ENCODE peak calls at places on chromosomes 12 and 14, in four cellular contexts. T, Z, W and J are unnamed samples.

GRCh38 chr12:72017054-72017651 is 78.5 kb downstream of the TPH2 start:
- DNase-seq in Z (no peak), T (peak; percentile 26), W (peak; percentile 77), J (peak; percentile 75)

GRCh38 chr12:109881752-109882151 is 1.4 kb upstream of the GLTP start:
- DNase-seq in Z (no peak), T (no peak), W (no peak), J (no peak)

GRCh38 chr12:132500137-132500855 is 10.3 kb downstream of the FBRSL1 start:
- DNase-seq in Z (no peak), T (no peak), W (no peak), J (no peak)

GRCh38 chr14:64761441-64762043 is 57.3 kb downstream of the PLEKHG3 start:
- DNase-seq in T (no peak), Z (no peak), W (no peak), J (no peak)

GRCh38 chr14:59297070-59297766 is 108.8 kb downstream of the DAAM1 start:
- DNase-seq in W (no peak), Z (no peak), T (no peak), J (no peak)

GRCh38 chr12:114425031-114425626 is 19.2 kb upstream of the TBX5 start:
- DNase-seq in Z (no peak), W (no peak), T (peak; percentile 69), J (no peak)

GRCh38 chr12:29889737-29890136 is 106.0 kb upstream of the TMTC1 start:
- DNase-seq in Z (no peak), W (no peak), T (no peak), J (no peak)

GRCh38 chr12:96195845-96196451 is 1.8 kb downstream of the ELK3 start:
- DNase-seq in Z (no peak), T (no peak), W (peak; percentile 45), J (no peak)

GRCh38 chr12:25020621-25021243 is 71.8 kb upstream of the BCAT1 start:
- DNase-seq in W (no peak), Z (no peak), T (no peak), J (no peak)

GRCh38 chr12:59283012-59283411 is 312.8 kb upstream of the SLC16A7 start:
- DNase-seq in W (no peak), Z (no peak), T (no peak), J (no peak)

GRCh38 chr12:65333649-65334048 is 55.2 kb downstream of the MSRB3 start:
- DNase-seq in T (no peak), Z (no peak), W (no peak), J (no peak)

GRCh38 chr14:36524874-36525745 is 5.1 kb upstream of the NKX2-1 start:
- DNase-seq in W (peak; percentile 65), Z (no peak), T (no peak), J (no peak)

GRCh38 chr14:23704890-23705289 is 68.7 kb downstream of the DHRS2 start:
- DNase-seq in T (no peak), Z (no peak), W (no peak), J (no peak)

GRCh38 chr14:103008768-103009342 is 48.5 kb downstream of the CDC42BPB start:
- DNase-seq in W (no peak), T (no peak), Z (no peak), J (no peak)

GRCh38 chr14:20494935-20495766 is 10.2 kb upstream of the RNASE10 start:
- DNase-seq in W (no peak), T (no peak), Z (no peak), J (no peak)

GRCh38 chr14:82725188-82725587 is 1191.5 kb upstream of the SEL1L start:
- DNase-seq in Z (no peak), T (no peak), W (no peak), J (no peak)

GRCh38 chr12:122949405-122949804 is 16.9 kb downstream of the ABCB9 start:
- DNase-seq in Z (no peak), T (no peak), W (no peak), J (no peak)

GRCh38 chr14:31950760-31951637 is 126.1 kb upstream of the ARHGAP5 start:
- DNase-seq in T (no peak), W (peak; percentile 74), Z (no peak), J (no peak)

GRCh38 chr12:553216-554000 is 93.7 kb downstream of the B4GALNT3 start:
- DNase-seq in T (no peak), W (no peak), Z (no peak), J (no peak)

GRCh38 chr14:94116701-94117100 is 6.2 kb downstream of the IFI27 start:
- DNase-seq in W (no peak), Z (no peak), T (no peak), J (no peak)
- TF ChIP-seq CTCF in W (no peak), Z (no peak), T (no peak), J (no peak)

DNA sequence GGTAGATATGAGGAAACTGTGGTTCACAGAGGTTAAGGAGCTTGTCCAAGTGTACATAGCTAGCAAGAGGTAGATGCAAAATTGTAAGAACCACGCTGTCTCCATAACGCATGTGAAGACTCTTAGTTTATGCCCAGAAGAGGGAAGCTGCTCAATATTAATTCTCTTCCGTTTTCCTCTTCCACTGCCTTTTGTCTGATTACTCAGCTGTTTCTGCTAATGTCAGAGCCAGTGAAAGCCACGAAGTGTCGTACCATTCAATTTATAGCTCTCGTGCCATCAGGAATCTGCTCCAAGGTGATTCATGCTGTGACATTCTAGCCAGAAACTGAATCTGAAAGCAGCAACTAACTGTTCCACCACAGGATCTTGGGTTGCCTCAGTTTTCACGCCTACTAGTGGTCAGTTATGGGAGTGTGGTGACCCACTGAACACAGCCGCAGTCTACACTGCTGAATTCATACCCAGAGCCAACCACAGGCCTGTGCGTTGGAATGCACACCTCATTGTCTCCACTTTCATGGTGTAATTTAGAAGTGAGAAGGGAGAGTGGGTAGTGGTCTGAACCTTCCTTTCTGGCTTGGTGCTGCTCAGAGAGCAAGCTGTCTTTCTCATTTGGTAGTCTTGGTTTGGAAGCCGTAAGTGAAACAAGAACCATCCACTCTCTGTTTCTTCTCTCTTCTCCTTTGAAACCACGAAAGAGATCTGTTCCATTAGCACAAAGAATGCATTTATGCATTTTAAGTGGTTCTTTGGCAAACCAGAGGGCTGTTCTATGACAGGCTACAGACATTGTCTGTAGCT is 74.2 kb upstream of the NAP1L1 start:
- DNase-seq in T (peak; percentile 56), W (no peak), Z (no peak), J (no peak)
- TF ChIP-seq CTCF in T (peak; percentile 78), W (peak; percentile 55), Z (peak; percentile 52), J (peak; percentile 80)

GRCh38 chr12:124324803-124325705 is 30.2 kb downstream of the RFLNA start:
- DNase-seq in T (no peak), W (no peak), Z (no peak), J (no peak)
- TF ChIP-seq CTCF in T (no peak), W (no peak), Z (no peak), J (no peak)

GRCh38 chr12:47318963-47319362 is 239.2 kb upstream of the AMIGO2 start:
- DNase-seq in Z (no peak), W (no peak), T (no peak), J (no peak)
- TF ChIP-seq CTCF in Z (no peak), W (no peak), T (no peak), J (no peak)

GRCh38 chr14:28375295-28375694 is 391.3 kb upstream of the FOXG1 start:
- DNase-seq in W (no peak), T (no peak), Z (no peak), J (no peak)
- TF ChIP-seq CTCF in W (peak; percentile 29), T (no peak), Z (no peak), J (peak; percentile 60)

DNA sequence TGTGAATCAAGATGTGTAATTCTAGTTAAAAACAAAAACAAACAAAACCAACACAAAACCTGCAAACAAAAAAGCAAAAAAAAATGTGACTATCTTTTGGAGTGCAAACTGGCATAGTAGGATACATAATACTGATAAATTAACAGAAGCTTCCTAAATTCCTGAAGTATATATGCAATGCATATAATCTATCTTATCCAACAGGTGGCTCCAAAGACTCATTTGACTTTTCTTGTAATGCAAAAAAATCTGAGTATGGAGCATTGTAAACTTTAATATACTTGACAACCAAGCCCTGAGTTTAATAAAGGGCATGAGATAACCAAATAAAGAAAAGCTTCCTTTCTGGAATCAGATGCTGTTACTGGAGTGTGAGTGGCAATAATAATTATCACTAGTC is 1003.6 kb downstream of the FSCB start:
- DNase-seq in W (no peak), T (no peak), Z (no peak), J (no peak)
- TF ChIP-seq CTCF in W (no peak), T (no peak), Z (no peak), J (peak; percentile 49)

DNA sequence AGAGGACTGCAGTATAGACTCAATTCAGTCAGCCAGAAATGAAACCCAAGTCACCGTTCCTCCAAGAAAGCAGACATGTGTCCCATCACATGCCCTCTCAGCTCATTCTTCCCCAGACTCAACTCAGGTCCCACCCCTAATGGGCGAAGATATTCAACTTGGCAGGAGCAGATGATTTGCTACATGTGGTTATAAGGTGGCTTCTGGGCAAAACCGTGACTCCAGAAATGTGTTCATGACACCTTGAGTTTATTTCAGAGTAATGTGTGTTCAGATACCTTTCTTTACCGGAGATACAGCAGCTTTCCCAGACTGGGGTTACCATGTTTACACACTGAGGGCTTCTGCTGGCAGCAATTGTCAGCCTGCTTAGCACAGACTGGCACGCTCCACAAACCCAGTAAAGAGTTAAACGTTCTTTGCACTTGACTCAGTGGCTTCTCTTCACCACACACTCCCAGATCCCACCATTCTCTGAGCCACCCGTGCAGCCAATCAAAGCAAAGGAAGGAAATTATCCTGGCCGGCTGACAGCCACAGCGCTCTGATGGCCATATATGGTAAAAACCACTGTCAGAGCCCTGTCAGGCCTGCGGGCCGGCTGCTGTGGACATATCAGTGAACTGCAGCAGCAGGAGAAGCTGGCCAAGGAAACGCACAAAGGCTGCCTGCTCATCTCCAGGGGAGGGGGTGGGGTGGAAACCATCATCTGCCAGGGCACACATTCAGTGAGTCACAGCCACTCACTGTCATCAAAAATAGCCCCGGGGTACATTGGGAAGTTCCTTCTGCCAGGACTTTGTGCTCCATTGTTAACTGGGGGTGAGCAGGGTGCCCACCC is 39.9 kb downstream of the CORO1C start:
- DNase-seq in Z (peak; percentile 90), W (peak; percentile 82), T (peak; percentile 97), J (peak; percentile 88)
- TF ChIP-seq CTCF in Z (peak; percentile 64), W (no peak), T (peak; percentile 41), J (peak; percentile 67)

GRCh38 chr12:104215638-104216297 is at the start of gene TXNRD1:
- DNase-seq in Z (peak; percentile 44), T (no peak), W (peak; percentile 85), J (peak; percentile 86)
- TF ChIP-seq CTCF in Z (peak; percentile 85), T (peak; percentile 74), W (peak; percentile 79), J (peak; percentile 87)

DNA sequence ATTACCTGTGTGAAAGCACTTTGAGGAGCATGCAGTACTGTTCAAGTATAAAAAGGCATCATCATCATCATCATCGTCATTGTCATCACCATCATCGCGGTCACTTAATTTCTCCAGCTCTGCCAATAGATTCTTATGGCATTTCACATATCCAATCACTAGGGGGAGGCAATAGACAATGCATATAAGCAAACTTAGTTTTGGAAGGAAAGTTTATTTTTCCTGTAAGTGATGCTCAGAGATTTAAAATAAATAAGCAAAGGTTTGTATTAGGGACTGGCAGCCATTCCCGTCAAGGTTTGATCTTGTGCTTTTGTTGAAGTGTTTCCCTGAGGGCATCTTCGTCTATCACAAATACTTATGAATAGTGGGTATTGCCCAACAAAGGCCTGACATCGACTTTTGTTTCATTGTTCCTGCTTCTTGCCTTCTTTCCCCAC is 127.4 kb downstream of the KTN1 start:
- DNase-seq in T (no peak), Z (no peak), W (no peak), J (no peak)
- TF ChIP-seq CTCF in T (peak; percentile 68), Z (peak; percentile 61), W (peak; percentile 54), J (peak; percentile 84)